ENCODE peak calls at places on chromosomes 13 and 19, in five cellular contexts. F, Y, O, W and R are unnamed samples.

GRCh38 chr13:46664195-46664594 is 111.2 kb downstream of the LRCH1 start:
- DNase-seq in F (no peak), Y (no peak), O (no peak), W (no peak), R (no peak)

GRCh38 chr13:45658586-45659235 is 43.2 kb upstream of the ERICH6B start:
- DNase-seq in F (no peak), Y (no peak), O (no peak), W (peak; percentile 55), R (no peak)

GRCh38 chr19:11421607-11422098 is 2.5 kb upstream of the RGL3 start:
- DNase-seq in F (peak; percentile 65), Y (peak; percentile 88), O (peak; percentile 70), W (no peak), R (peak; percentile 62)

GRCh38 chr19:7294571-7295212 is 478 bp upstream of the INSR start:
- DNase-seq in F (peak; percentile 85), Y (peak; percentile 90), O (peak; percentile 85), W (no peak), R (no peak)

GRCh38 chr19:33325920-33326319 is 23.6 kb upstream of the CEBPA start:
- DNase-seq in F (no peak), Y (no peak), O (no peak), W (no peak), R (no peak)

GRCh38 chr13:34458756-34459462 is 483.2 kb upstream of the NBEA start:
- DNase-seq in F (no peak), Y (no peak), O (no peak), W (no peak), R (no peak)

GRCh38 chr19:55619264-55619663 is 5.1 kb downstream of the ZNF784 start:
- DNase-seq in F (no peak), Y (no peak), O (no peak), W (no peak), R (no peak)

GRCh38 chr13:34731486-34731885 is 210.6 kb upstream of the NBEA start:
- DNase-seq in F (no peak), Y (no peak), O (no peak), W (no peak), R (no peak)

GRCh38 chr19:51735759-51736449 is 12.1 kb upstream of the HAS1 start:
- DNase-seq in F (peak; percentile 38), Y (peak; percentile 89), O (peak; percentile 68), W (peak; percentile 76), R (no peak)

GRCh38 chr13:26896986-26897668 is 136.5 kb upstream of the GPR12 start:
- DNase-seq in F (no peak), Y (no peak), O (no peak), W (no peak), R (no peak)

GRCh38 chr13:30123575-30123974 is 183.8 kb downstream of the KATNAL1 start:
- DNase-seq in F (no peak), Y (peak; percentile 58), O (no peak), W (no peak), R (no peak)

GRCh38 chr13:31476266-31476665 is 263.1 kb upstream of the RXFP2 start:
- DNase-seq in F (no peak), Y (no peak), O (no peak), W (peak; percentile 98), R (no peak)

GRCh38 chr13:94433055-94433947 is 46.2 kb downstream of the DCT start:
- DNase-seq in F (no peak), Y (no peak), O (no peak), W (no peak), R (no peak)

GRCh38 chr19:43934055-43934984 is 762 bp downstream of the ZNF45 start:
- DNase-seq in F (no peak), Y (no peak), O (no peak), W (no peak), R (no peak)

GRCh38 chr13:24746618-24747247 is 17.2 kb upstream of the RNF17 start:
- DNase-seq in F (no peak), Y (no peak), O (no peak), W (no peak), R (no peak)

GRCh38 chr19:982567-983170 is 1.5 kb upstream of the WDR18 start:
- DNase-seq in F (peak; percentile 62), Y (peak; percentile 96), O (peak; percentile 79), W (peak; percentile 29), R (peak; percentile 56)

GRCh38 chr13:46831588-46832194 is 34.7 kb upstream of the ESD start:
- DNase-seq in F (peak; percentile 13), Y (no peak), O (no peak), W (peak; percentile 46), R (no peak)

GRCh38 chr19:33604651-33605050 is 17.1 kb upstream of the CHST8 start:
- DNase-seq in F (no peak), Y (no peak), O (no peak), W (no peak), R (no peak)

GRCh38 chr19:39858541-39858940 is 12.4 kb upstream of the FBL start:
- DNase-seq in F (no peak), Y (no peak), O (no peak), W (no peak), R (no peak)

GRCh38 chr13:111493468-111493867 is 173.0 kb downstream of the TEX29 start:
- DNase-seq in F (no peak), Y (no peak), O (no peak), W (no peak), R (no peak)

GRCh38 chr13:65036999-65037398 is 2193.1 kb downstream of the PCDH9 start:
- DNase-seq in F (no peak), Y (no peak), O (no peak), W (no peak), R (no peak)

GRCh38 chr13:21949818-21950429 is 279.1 kb downstream of the FGF9 start:
- DNase-seq in F (no peak), Y (no peak), O (no peak), W (no peak), R (no peak)

GRCh38 chr19:49042177-49042576 is 1.5 kb upstream of the CGB5 start:
- DNase-seq in F (no peak), Y (peak; percentile 69), O (no peak), W (peak; percentile 47), R (no peak)

GRCh38 chr19:11295665-11296245 is at the start of gene TSPAN16:
- DNase-seq in F (no peak), Y (peak; percentile 52), O (no peak), W (no peak), R (no peak)

GRCh38 chr13:51729853-51730553 is 74.0 kb downstream of the DHRS12 start:
- DNase-seq in F (peak; percentile 83), Y (no peak), O (no peak), W (peak; percentile 92), R (no peak)

GRCh38 chr19:31233288-31233687 is 115.9 kb downstream of the TSHZ3 start:
- DNase-seq in F (no peak), Y (no peak), O (no peak), W (no peak), R (no peak)

DNA sequence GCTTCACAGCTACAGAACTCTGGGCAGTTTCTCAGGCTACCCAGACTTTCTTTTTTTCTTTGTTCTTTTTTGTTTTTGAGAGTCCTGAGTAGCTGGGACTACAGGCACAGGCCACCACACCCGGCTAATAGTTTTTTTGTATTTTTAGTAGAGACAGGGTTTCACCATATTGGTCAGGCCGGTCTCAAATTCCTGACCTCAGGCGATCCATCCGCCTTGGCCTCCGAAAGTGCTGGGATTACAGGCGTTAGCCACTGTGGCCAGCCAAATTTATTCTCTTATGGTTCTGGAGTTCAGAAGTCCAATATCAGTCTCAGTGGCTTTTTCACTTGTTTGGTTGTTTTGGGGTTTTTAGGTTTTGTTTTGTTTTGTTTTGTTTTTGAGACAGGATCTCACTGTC is 12.4 kb downstream of the MEIOSIN start:
- DNase-seq in F (no peak), Y (no peak), O (no peak), W (no peak), R (no peak)
- H3K4me3 ChIP-seq in F (no peak overlapping the region), Y (no peak overlapping the region), O (no peak overlapping the region), W (no peak overlapping the region), R (no peak overlapping the region)

GRCh38 chr19:3274245-3275067 is 50.0 kb downstream of the CELF5 start:
- DNase-seq in F (no peak), Y (no peak), O (no peak), W (no peak), R (no peak)
- H3K4me3 ChIP-seq in F (no peak overlapping the region), Y (no peak overlapping the region), O (no peak overlapping the region), W (no peak overlapping the region), R (no peak overlapping the region)

GRCh38 chr19:6063576-6063961 is 46.7 kb downstream of the RFX2 start:
- DNase-seq in F (no peak), Y (peak; percentile 62), O (no peak), W (no peak), R (no peak)
- H3K4me3 ChIP-seq in F (no peak overlapping the region), Y (no peak overlapping the region), O (no peak overlapping the region), W (no peak overlapping the region), R (no peak overlapping the region)

GRCh38 chr13:47837104-47837880 is 163.8 kb downstream of the SUCLA2 start:
- DNase-seq in F (no peak), Y (no peak), O (no peak), W (no peak), R (no peak)

GRCh38 chr13:47831265-47831664 is 169.8 kb downstream of the SUCLA2 start:
- DNase-seq in F (no peak), Y (no peak), O (no peak), W (no peak), R (no peak)

GRCh38 chr13:47837906-47838305 is 163.2 kb downstream of the SUCLA2 start:
- DNase-seq in F (no peak), Y (no peak), O (no peak), W (no peak), R (no peak)

GRCh38 chr13:47832458-47832972 is 168.6 kb downstream of the SUCLA2 start:
- DNase-seq in F (no peak), Y (no peak), O (no peak), W (no peak), R (no peak)

GRCh38 chr13:47835470-47836228 is 165.4 kb downstream of the SUCLA2 start:
- DNase-seq in F (no peak), Y (no peak), O (no peak), W (no peak), R (no peak)
- H3K4me3 ChIP-seq in F (no peak overlapping the region), Y (no peak overlapping the region), O (no peak overlapping the region), W (no peak overlapping the region), R (no peak overlapping the region)

DNA sequence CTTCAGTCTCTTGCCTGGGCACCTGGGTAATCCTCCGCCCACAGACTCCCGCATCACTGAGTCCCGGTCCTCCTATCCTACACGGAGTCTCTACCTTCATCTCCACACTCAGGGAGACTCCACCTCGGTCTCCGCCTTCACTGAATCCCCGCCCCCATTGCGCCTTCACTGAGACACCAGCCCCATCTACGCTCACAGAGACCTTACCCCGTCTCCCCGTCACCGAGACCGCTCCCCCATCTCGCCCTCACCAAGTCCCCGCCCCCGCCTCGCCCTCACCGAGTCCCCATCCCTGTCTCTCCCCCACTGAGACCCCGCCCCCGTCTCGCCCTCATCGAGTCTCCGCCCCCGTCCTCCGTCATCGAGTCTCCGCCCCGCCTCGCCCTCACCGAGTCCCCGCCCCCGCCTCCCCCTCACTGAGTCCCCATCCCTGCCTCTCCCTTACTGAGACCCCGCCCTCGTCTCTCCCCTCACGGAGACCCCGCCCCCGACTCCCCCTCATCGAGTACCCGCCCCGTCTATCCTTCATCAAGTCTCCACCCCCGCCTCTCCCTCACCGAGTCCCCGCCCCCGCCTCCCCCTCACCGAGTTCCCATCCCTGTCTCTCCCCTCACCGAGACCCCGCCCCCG is 23.1 kb upstream of the ZNF846 start:
- DNase-seq in F (peak; percentile 98), Y (peak; percentile 98), O (peak; percentile 98), W (peak; percentile 96), R (peak; percentile 97)
- H3K4me3 ChIP-seq in F (no peak overlapping the region), Y (peak overlapping the region; percentile 28), O (peak overlapping the region; percentile 14), W (peak overlapping the region; percentile 68), R (peak overlapping the region; percentile 46)

DNA sequence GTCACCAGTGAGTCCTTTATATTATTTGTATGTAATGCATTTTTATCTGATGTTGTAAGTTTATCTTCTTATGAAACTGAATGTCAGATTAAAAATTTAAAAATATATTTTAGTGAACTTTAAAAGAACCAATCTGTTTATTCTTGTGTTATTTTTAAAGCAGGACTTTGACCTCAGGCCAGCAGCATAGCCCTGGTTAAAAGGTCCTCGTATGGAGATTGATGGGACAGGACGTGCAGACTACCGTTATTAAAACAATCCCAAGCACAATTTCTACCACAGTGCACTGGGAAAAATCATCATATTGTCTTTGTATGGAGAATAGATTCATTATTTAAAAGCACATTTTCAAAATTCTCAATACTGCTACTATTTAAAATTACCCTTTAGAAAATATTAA is 573.8 kb upstream of the ARGLU1 start:
- DNase-seq in F (no peak), Y (no peak), O (no peak), W (no peak), R (no peak)
- H3K4me3 ChIP-seq in F (no peak overlapping the region), Y (no peak overlapping the region), O (no peak overlapping the region), W (no peak overlapping the region), R (no peak overlapping the region)